ENCODE peak calls at places on chromosomes 16 and 17, in ten cellular contexts. V is uterus, X is MM.1S, P is fibroblast of lung, B is AG04450, A is upper lobe of right lung, G is transverse colon, O is left ventricle myocardium inferior, Q is lower lobe of right lung, J is body of pancreas. D is an unnamed sample. For H3K27me3, the result is how much of the 10 kb centered on the place peaks cover.

GRCh38 chr17:67053438-67054000 is 9.2 kb downstream of the CACNG1 start:
- DNase-seq in V (no peak), X (no peak), P (no peak), B (no peak), A (no peak), G (no peak), O (no peak), Q (no peak), J (no peak), D (no peak)

GRCh38 chr17:63399316-63399715 is 46.8 kb downstream of the CYB561 start:
- DNase-seq in V (no peak), X (no peak), P (peak), B (no peak), A (no peak), G (no peak), O (no peak), Q (no peak), J (no peak), D (no peak)

GRCh38 chr16:4523686-4524085 is 14.9 kb downstream of the CDIP1 start:
- DNase-seq in V (no peak), X (no peak), P (no peak), B (no peak), A (no peak), G (no peak), O (no peak), Q (no peak), J (no peak), D (no peak)

GRCh38 chr16:56911771-56912541 is 20.0 kb upstream of the HERPUD1 start:
- DNase-seq in V (no peak), X (peak), P (peak), B (no peak), A (peak), G (peak), O (peak), Q (peak), J (no peak), D (no peak)

GRCh38 chr17:37488607-37489196 is 989 bp upstream of the DUSP14 start:
- DNase-seq in V (peak), X (peak), P (peak), B (peak), A (peak), G (peak), O (peak), Q (peak), J (peak), D (peak)

GRCh38 chr16:66035096-66035495 is 331.4 kb upstream of the CDH5 start:
- DNase-seq in V (no peak), X (no peak), P (peak), B (no peak), A (no peak), G (no peak), O (no peak), Q (no peak), J (no peak), D (no peak)

GRCh38 chr17:79388556-79389295 is 222.1 kb downstream of the RBFOX3 start:
- DNase-seq in V (no peak), X (peak), P (peak), B (no peak), A (peak), G (peak), O (peak), Q (peak), J (peak), D (peak)

GRCh38 chr16:51057969-51058337 is 93.1 kb downstream of the SALL1 start:
- DNase-seq in V (no peak), X (no peak), P (no peak), B (no peak), A (no peak), G (no peak), O (no peak), Q (no peak), J (no peak), D (no peak)

GRCh38 chr16:64196444-64196843 is 925.4 kb downstream of the CDH11 start:
- DNase-seq in V (no peak), X (no peak), P (peak), B (peak), A (no peak), G (no peak), O (no peak), Q (no peak), J (no peak), D (no peak)

GRCh38 chr17:39653662-39654331 is 11.4 kb upstream of the TCAP start:
- DNase-seq in V (no peak), X (peak), P (no peak), B (no peak), A (peak), G (peak), O (peak), Q (peak), J (peak), D (peak)

GRCh38 chr16:78925071-78925714 is 675.3 kb downstream of the MAF start:
- DNase-seq in V (no peak), X (peak), P (no peak), B (no peak), A (peak), G (peak), O (peak), Q (peak), J (peak), D (no peak)

GRCh38 chr17:45296003-45296832 is 20.6 kb downstream of the MAP3K14 start:
- DNase-seq in V (no peak), X (peak), P (peak), B (no peak), A (no peak), G (peak), O (peak), Q (peak), J (no peak), D (no peak)

GRCh38 chr17:49061524-49061943 is 64.3 kb downstream of the IGF2BP1 start:
- DNase-seq in V (no peak), X (no peak), P (peak), B (no peak), A (no peak), G (no peak), O (no peak), Q (no peak), J (no peak), D (no peak)

GRCh38 chr17:47847341-47848197 is 3.4 kb downstream of the SP6 start:
- DNase-seq in V (no peak), X (peak), P (no peak), B (no peak), A (no peak), G (no peak), O (no peak), Q (no peak), J (no peak), D (no peak)

GRCh38 chr17:76033139-76033538 is 6.0 kb upstream of the EVPL start:
- DNase-seq in V (no peak), X (no peak), P (no peak), B (no peak), A (no peak), G (no peak), O (no peak), Q (no peak), J (no peak), D (no peak)

GRCh38 chr17:80347948-80348351 is 67.0 kb upstream of the ENDOV start:
- DNase-seq in V (no peak), X (no peak), P (no peak), B (no peak), A (peak), G (no peak), O (no peak), Q (no peak), J (no peak), D (no peak)

GRCh38 chr17:45889579-45889978 is 4.8 kb upstream of the MAPT start:
- DNase-seq in V (no peak), X (no peak), P (no peak), B (no peak), A (no peak), G (no peak), O (no peak), Q (no peak), J (no peak), D (no peak)

GRCh38 chr16:3051489-3051888 is 5.1 kb downstream of the MMP25 start:
- DNase-seq in V (no peak), X (no peak), P (no peak), B (no peak), A (no peak), G (no peak), O (no peak), Q (no peak), J (no peak), D (no peak)

GRCh38 chr16:3049921-3050481 is 3.6 kb downstream of the MMP25 start:
- DNase-seq in V (no peak), X (no peak), P (no peak), B (no peak), A (no peak), G (no peak), O (no peak), Q (no peak), J (no peak), D (no peak)

GRCh38 chr16:3051009-3051408 is 4.6 kb downstream of the MMP25 start:
- DNase-seq in V (no peak), X (no peak), P (no peak), B (no peak), A (no peak), G (no peak), O (no peak), Q (no peak), J (no peak), D (no peak)

GRCh38 chr16:3047387-3047720 is 993 bp downstream of the MMP25 start:
- DNase-seq in V (no peak), X (no peak), P (no peak), B (no peak), A (no peak), G (no peak), O (no peak), Q (no peak), J (no peak), D (no peak)

DNA sequence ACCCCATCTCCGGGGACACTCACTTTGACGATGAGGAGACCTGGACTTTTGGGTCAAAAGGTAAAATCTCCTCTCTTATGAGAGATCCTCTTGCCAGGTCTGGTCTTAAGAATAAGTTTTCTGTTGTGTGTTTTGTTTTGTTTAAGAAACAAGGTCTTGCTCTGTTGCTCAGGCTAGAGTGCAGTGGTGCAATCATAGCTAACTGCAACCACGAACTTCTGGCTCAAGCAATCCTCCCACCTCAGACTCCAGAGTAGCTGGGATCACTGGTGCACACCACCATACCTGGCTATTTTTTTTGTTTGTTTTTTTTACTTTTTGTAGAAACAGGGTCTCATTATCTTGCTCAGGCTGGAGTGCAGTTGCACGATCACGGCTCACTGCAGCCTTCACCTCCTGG is 4.1 kb downstream of the MMP25 start:
- DNase-seq in V (no peak), X (no peak), P (no peak), B (no peak), A (no peak), G (no peak), O (no peak), Q (no peak), J (no peak), D (no peak)
- H3K27me3 ChIP-seq in V (under half), X (half or more), P (under half), B (half or more), A (under half), G (half or more), O (half or more), Q (under half), J (under half), D (under half)

DNA sequence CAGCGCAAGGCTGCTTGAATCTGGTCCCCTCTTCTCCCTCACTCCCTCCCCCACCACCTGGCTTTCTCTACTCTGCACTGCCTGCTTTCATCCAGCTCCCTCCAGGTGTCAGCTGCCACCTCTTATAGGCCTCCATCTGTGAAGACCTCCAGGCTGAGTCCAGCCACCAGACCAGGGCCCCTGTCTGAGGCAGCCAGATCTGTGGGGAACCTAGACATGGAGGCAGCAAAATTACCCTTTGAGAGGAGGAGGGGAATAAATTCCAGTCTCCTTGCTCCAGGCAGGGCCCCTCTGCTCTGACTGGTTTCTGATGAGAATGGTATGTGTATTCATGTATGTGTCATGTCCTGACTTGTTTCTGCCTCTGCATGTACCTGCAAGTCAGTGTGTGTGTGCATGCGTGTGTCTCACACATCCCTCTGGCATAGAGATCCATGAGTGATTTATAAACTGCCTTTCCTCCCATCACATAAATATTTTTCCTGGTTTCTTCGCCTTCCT is 21.1 kb downstream of the MINK1 start:
- DNase-seq in V (no peak), X (no peak), P (peak), B (peak), A (no peak), G (no peak), O (no peak), Q (no peak), J (no peak), D (no peak)
- H3K27ac ChIP-seq in V (no peak), X (no peak), P (no peak), B (no peak), A (peak), G (no peak), O (no peak), Q (peak), J (no peak), D (no peak)

GRCh38 chr16:55323637-55324490 is at the start of gene IRX6:
- DNase-seq in V (no peak), X (no peak), P (no peak), B (no peak), A (peak), G (no peak), O (peak), Q (peak), J (peak), D (no peak)

GRCh38 chr16:55325458-55326109 is 1.6 kb downstream of the IRX6 start:
- DNase-seq in V (no peak), X (no peak), P (no peak), B (no peak), A (no peak), G (no peak), O (no peak), Q (no peak), J (no peak), D (no peak)

GRCh38 chr16:55326261-55326802 is 2.3 kb downstream of the IRX6 start:
- DNase-seq in V (no peak), X (no peak), P (no peak), B (no peak), A (no peak), G (no peak), O (no peak), Q (no peak), J (no peak), D (no peak)

GRCh38 chr16:55324491-55325447 is 766 bp downstream of the IRX6 start:
- DNase-seq in V (no peak), X (no peak), P (peak), B (no peak), A (peak), G (no peak), O (no peak), Q (no peak), J (no peak), D (no peak)

GRCh38 chr16:55322327-55322726 is 1.7 kb upstream of the IRX6 start:
- DNase-seq in V (no peak), X (no peak), P (no peak), B (no peak), A (no peak), G (no peak), O (no peak), Q (no peak), J (no peak), D (no peak)
- H3K27me3 ChIP-seq in V (under half), X (under half), P (under half), B (under half), A (half or more), G (half or more), O (half or more), Q (under half), J (under half), D (under half)

GRCh38 chr17:10870651-10871050 is 32.8 kb upstream of the PIRT start:
- DNase-seq in V (no peak), X (no peak), P (no peak), B (no peak), A (no peak), G (no peak), O (no peak), Q (no peak), J (no peak), D (no peak)
- H3K27ac ChIP-seq in V (no peak), X (no peak), P (no peak), B (no peak), A (no peak), G (no peak), O (no peak), Q (no peak), J (no peak), D (no peak)

GRCh38 chr17:73163043-73163442 is 1.8 kb upstream of the SSTR2 start:
- DNase-seq in V (no peak), X (no peak), P (no peak), B (no peak), A (no peak), G (no peak), O (no peak), Q (no peak), J (no peak), D (no peak)
- H3K27me3 ChIP-seq in V (under half), X (half or more), P (half or more), B (half or more), A (half or more), G (half or more), O (half or more), Q (half or more), J (under half), D (under half)

GRCh38 chr17:77210946-77211541 is 70.3 kb downstream of the SEC14L1 start:
- DNase-seq in V (no peak), X (no peak), P (no peak), B (no peak), A (no peak), G (no peak), O (no peak), Q (no peak), J (no peak), D (no peak)
- H3K27ac ChIP-seq in V (no peak), X (peak), P (no peak), B (no peak), A (no peak), G (peak), O (peak), Q (peak), J (no peak), D (no peak)

GRCh38 chr16:52546291-52546941 is 527 bp downstream of the TOX3 start:
- DNase-seq in V (no peak), X (no peak), P (no peak), B (no peak), A (no peak), G (no peak), O (no peak), Q (no peak), J (no peak), D (no peak)
- H3K27me3 ChIP-seq in V (under half), X (under half), P (under half), B (under half), A (half or more), G (under half), O (half or more), Q (half or more), J (under half), D (under half)

GRCh38 chr16:3259097-3259496 is 2.7 kb upstream of the MEFV start:
- DNase-seq in V (no peak), X (no peak), P (no peak), B (no peak), A (no peak), G (peak), O (no peak), Q (no peak), J (no peak), D (no peak)

GRCh38 chr16:3266873-3267537 is 10.6 kb upstream of the MEFV start:
- DNase-seq in V (no peak), X (no peak), P (peak), B (no peak), A (no peak), G (no peak), O (no peak), Q (no peak), J (no peak), D (no peak)

GRCh38 chr16:3259829-3260228 is 3.4 kb upstream of the MEFV start:
- DNase-seq in V (no peak), X (no peak), P (no peak), B (no peak), A (no peak), G (no peak), O (no peak), Q (no peak), J (no peak), D (no peak)

GRCh38 chr16:3264137-3265036 is 8.0 kb upstream of the MEFV start:
- DNase-seq in V (peak), X (peak), P (peak), B (peak), A (peak), G (peak), O (peak), Q (peak), J (peak), D (peak)

DNA sequence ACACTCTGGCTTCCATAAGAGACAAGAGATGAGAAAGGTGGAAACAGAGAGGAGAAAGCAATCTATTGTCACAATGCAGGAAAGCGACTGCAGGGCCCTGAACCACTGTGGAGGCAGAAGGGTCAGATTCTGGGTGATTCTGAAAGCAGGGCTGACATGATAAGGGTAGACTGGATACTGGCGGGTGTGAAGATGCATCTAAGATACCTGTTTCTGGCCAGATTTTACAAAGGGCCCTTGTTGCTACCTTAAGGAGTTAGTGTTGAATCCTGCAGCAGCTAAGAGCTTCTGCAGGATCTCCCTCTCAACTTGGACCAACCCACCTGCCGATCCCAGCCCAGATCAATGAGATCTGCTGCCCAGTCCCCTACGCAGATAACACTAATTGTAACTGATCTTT is 6.1 kb upstream of the MEFV start:
- DNase-seq in V (no peak), X (no peak), P (no peak), B (no peak), A (no peak), G (no peak), O (no peak), Q (no peak), J (no peak), D (no peak)
- H3K27ac ChIP-seq in V (no peak), X (no peak), P (no peak), B (no peak), A (no peak), G (no peak), O (peak), Q (peak), J (no peak), D (peak)

GRCh38 chr17:34504814-34505484 is 74.4 kb upstream of the TMEM132E start:
- DNase-seq in V (no peak), X (peak), P (no peak), B (no peak), A (no peak), G (no peak), O (no peak), Q (no peak), J (no peak), D (no peak)
- H3K27me3 ChIP-seq in V (under half), X (under half), P (under half), B (under half), A (under half), G (under half), O (half or more), Q (under half), J (under half), D (under half)

D was measured in CD4-positive, CD25-positive, alpha-beta regulatory T cell.